ENCODE peak calls at places on chromosomes 12 and 14, in nine cellular contexts. R is H4; T is effector memory CD4-positive, alpha-beta T cell; F is activated T-helper 9 cell treated with anti-CD3 and anti-CD28 coated beads, Interleukin-2, amount 50 U/mL, for 16 hours; G is upper lobe of right lung; Y is OCI-LY7; D is HS-5; E is BJ; X is HTR-8/SVneo. L is an unnamed sample.

GRCh38 chr12:50923361-50924130 is 28.8 kb upstream of the HIGD1C start:
- DNase-seq in E (no peak), D (no peak), R (no peak), T (no peak), G (no peak), F (no peak), X (no peak), Y (peak), L (no peak)

GRCh38 chr12:67515679-67516363 is 132.7 kb upstream of the DYRK2 start:
- DNase-seq in T (peak), D (no peak), G (no peak), E (no peak), X (no peak), R (peak), Y (peak), F (no peak), L (no peak)

GRCh38 chr14:26191123-26191522 is 406.7 kb downstream of the NOVA1 start:
- DNase-seq in X (no peak), F (no peak), G (no peak), T (no peak), R (peak), E (no peak), D (no peak), Y (no peak), L (no peak)

GRCh38 chr14:35963209-35963608 is 137.1 kb downstream of the BRMS1L start:
- DNase-seq in F (no peak), X (no peak), R (peak), D (no peak), G (no peak), E (no peak), T (no peak), Y (no peak), L (no peak)

GRCh38 chr14:59254911-59255545 is 66.6 kb downstream of the DAAM1 start:
- DNase-seq in X (no peak), Y (no peak), F (no peak), D (no peak), E (no peak), T (no peak), R (no peak), G (no peak), L (no peak)

GRCh38 chr12:11815397-11815796 is 165.9 kb downstream of the ETV6 start:
- DNase-seq in R (no peak), Y (no peak), F (no peak), X (no peak), D (no peak), T (no peak), E (no peak), G (no peak), L (no peak)

GRCh38 chr12:21476949-21477348 is 24.5 kb downstream of the RECQL start:
- DNase-seq in D (peak), Y (no peak), X (no peak), G (no peak), F (no peak), R (no peak), T (no peak), E (peak), L (no peak)

GRCh38 chr12:108583971-108584370 is 13.9 kb downstream of the TMEM119 start:
- DNase-seq in D (no peak), Y (no peak), F (no peak), E (no peak), G (peak), X (no peak), T (no peak), R (no peak), L (no peak)

GRCh38 chr12:33357181-33357580 is 82.4 kb downstream of the SYT10 start:
- DNase-seq in X (no peak), D (no peak), E (no peak), T (no peak), F (no peak), R (no peak), Y (no peak), G (no peak), L (no peak)

GRCh38 chr12:124548854-124549378 is 18.5 kb downstream of the NCOR2 start:
- DNase-seq in G (peak), D (no peak), F (no peak), Y (no peak), E (no peak), T (no peak), R (peak), X (no peak), L (no peak)

GRCh38 chr14:104427126-104427851 is 152.3 kb upstream of the C14orf180 start:
- DNase-seq in X (no peak), F (no peak), G (peak), R (no peak), T (no peak), E (no peak), Y (no peak), D (no peak), L (no peak)

GRCh38 chr14:86462193-86462592 is 932.2 kb downstream of the FLRT2 start:
- DNase-seq in T (no peak), Y (peak), D (no peak), F (no peak), G (no peak), E (no peak), X (no peak), R (peak), L (no peak)

GRCh38 chr12:100741084-100741711 is 53.4 kb upstream of the ANO4 start:
- DNase-seq in Y (peak), R (peak), G (no peak), T (no peak), X (peak), D (no peak), E (no peak), F (no peak), L (no peak)

GRCh38 chr12:25041006-25041741 is 92.3 kb upstream of the BCAT1 start:
- DNase-seq in R (no peak), D (no peak), X (no peak), F (no peak), E (no peak), T (no peak), Y (no peak), G (no peak), L (no peak)

GRCh38 chr12:96501139-96501741 is 11.9 kb downstream of the CFAP54 start:
- DNase-seq in D (no peak), Y (peak), T (peak), R (peak), X (peak), E (no peak), F (no peak), G (no peak), L (no peak)

GRCh38 chr14:50233335-50234250 is 2.2 kb upstream of the SOS2 start:
- DNase-seq in D (no peak), F (peak), Y (no peak), T (peak), G (no peak), E (no peak), X (no peak), R (no peak), L (no peak)

GRCh38 chr12:109542876-109543275 is 30.4 kb downstream of the MMAB start:
- DNase-seq in D (no peak), X (no peak), R (no peak), E (no peak), F (no peak), G (no peak), Y (no peak), T (no peak), L (no peak)

GRCh38 chr14:59303216-59303615 is 114.7 kb downstream of the DAAM1 start:
- DNase-seq in F (no peak), Y (no peak), E (no peak), X (peak), R (no peak), T (no peak), D (no peak), G (no peak), L (no peak)

GRCh38 chr14:104081951-104082464 is 3.5 kb upstream of the ASPG start:
- DNase-seq in Y (no peak), X (no peak), R (no peak), T (no peak), F (no peak), E (no peak), D (no peak), G (no peak), L (no peak)

GRCh38 chr12:103632554-103633216 is 45.6 kb downstream of the STAB2 start:
- DNase-seq in X (peak), E (no peak), T (no peak), Y (peak), D (no peak), R (peak), F (no peak), G (peak), L (no peak)

GRCh38 chr14:56555921-56556570 is 23.6 kb upstream of the TMEM260 start:
- DNase-seq in R (peak), X (peak), D (no peak), T (no peak), E (no peak), F (no peak), Y (peak), G (no peak), L (no peak)